ENCODE peak calls at places on chromosomes 5 and 9, in five cellular contexts. Q is brain microvascular endothelial cell, J is renal cortical epithelial cell, G is RPMI8226, Z is HTR-8/SVneo. D is an unnamed sample.

GRCh38 chr9:112180387-112180881 is 5.3 kb upstream of the SUSD1 start:
- DNase-seq in Z (no peak), G (no peak), Q (no peak), J (peak), D (no peak)

GRCh38 chr5:112957970-112958773 is 18.4 kb upstream of the DCP2 start:
- DNase-seq in G (peak), Q (peak), J (peak), Z (peak), D (peak)

GRCh38 chr9:100074093-100074492 is 24.7 kb downstream of the ERP44 start:
- DNase-seq in Q (no peak), J (no peak), G (no peak), Z (no peak), D (no peak)

GRCh38 chr5:132418876-132419275 is 49.4 kb downstream of the SLC22A5 start:
- DNase-seq in Z (no peak), Q (no peak), J (no peak), G (peak), D (no peak)

GRCh38 chr5:146828385-146828784 is 50.2 kb downstream of the PPP2R2B start:
- DNase-seq in Z (no peak), J (no peak), Q (no peak), G (no peak), D (no peak)

GRCh38 chr5:122835681-122836080 is 9.7 kb upstream of the SNX24 start:
- DNase-seq in Q (no peak), G (no peak), Z (no peak), J (no peak), D (no peak)

GRCh38 chr9:37540634-37541033 is 35.5 kb downstream of the FBXO10 start:
- DNase-seq in Z (no peak), J (peak), G (no peak), Q (no peak), D (no peak)

GRCh38 chr9:131733601-131734061 is 6.2 kb downstream of the RAPGEF1 start:
- DNase-seq in Z (peak), Q (peak), G (peak), J (peak), D (peak)

GRCh38 chr5:177232761-177233160 is 70.8 kb downstream of the RAB24 start:
- DNase-seq in G (no peak), Q (peak), Z (no peak), J (peak), D (peak)

GRCh38 chr5:95771109-95771708 is 40.1 kb downstream of the RHOBTB3 start:
- DNase-seq in Z (no peak), G (no peak), Q (no peak), J (peak), D (no peak)

GRCh38 chr9:131738293-131738692 is 1.6 kb downstream of the RAPGEF1 start:
- DNase-seq in G (no peak), Q (no peak), Z (no peak), J (no peak), D (no peak)

GRCh38 chr9:77291714-77292113 is 114.4 kb downstream of the VPS13A start:
- DNase-seq in Z (peak), G (no peak), J (no peak), Q (peak), D (no peak)

GRCh38 chr9:79699479-79699878 is 127.7 kb downstream of the TLE4 start:
- DNase-seq in J (no peak), Q (no peak), G (no peak), Z (no peak), D (no peak)

GRCh38 chr5:125481506-125482455 is 735.3 kb upstream of the ZNF608 start:
- DNase-seq in Q (no peak), J (no peak), G (no peak), Z (no peak), D (no peak)

GRCh38 chr5:74991522-74991921 is 60.8 kb downstream of the GCNT4 start:
- DNase-seq in G (no peak), J (no peak), Q (no peak), Z (no peak), D (no peak)

GRCh38 chr9:101030022-101030391 is 1.5 kb downstream of the PLPPR1 start:
- DNase-seq in Q (no peak), Z (no peak), G (no peak), J (no peak), D (no peak)

GRCh38 chr5:14201325-14202061 is 58.4 kb downstream of the TRIO start:
- DNase-seq in J (no peak), Q (no peak), Z (no peak), G (peak), D (no peak)

GRCh38 chr5:151868451-151868850 is 56.2 kb downstream of the GLRA1 start:
- DNase-seq in J (no peak), G (no peak), Z (no peak), Q (no peak), D (no peak)

GRCh38 chr5:136639616-136640015 is 274.3 kb upstream of the TRPC7 start:
- DNase-seq in Z (no peak), J (no peak), G (peak), Q (no peak), D (no peak)

GRCh38 chr5:74639538-74640449 is 734 bp downstream of the ENC1 start:
- DNase-seq in Q (no peak), Z (no peak), J (no peak), G (peak), D (no peak)

GRCh38 chr5:134135091-134135655 is 20.7 kb downstream of the TCF7 start:
- DNase-seq in Q (no peak), G (no peak), Z (no peak), J (no peak), D (no peak)

GRCh38 chr5:145347026-145347616 is 488.0 kb downstream of the PRELID2 start:
- DNase-seq in G (peak), Q (peak), Z (peak), J (peak), D (no peak)

GRCh38 chr9:120445974-120446373 is 134.0 kb downstream of the CDK5RAP2 start:
- DNase-seq in J (no peak), Z (no peak), G (peak), Q (no peak), D (no peak)

GRCh38 chr5:157259699-157260098 is 6.2 kb upstream of the CYFIP2 start:
- DNase-seq in G (no peak), J (no peak), Q (no peak), Z (no peak), D (no peak)

GRCh38 chr9:123225374-123225813 is 43.0 kb downstream of the STRBP start:
- DNase-seq in G (peak), Z (peak), Q (peak), J (peak), D (peak)

GRCh38 chr5:52989025-52989780 is at the start of gene ITGA2:
- DNase-seq in Q (peak), Z (peak), J (peak), G (peak), D (no peak)

GRCh38 chr5:95817430-95817829 is 5.1 kb downstream of the GLRX start:
- DNase-seq in Q (peak), J (peak), G (no peak), Z (peak), D (peak)

GRCh38 chr5:173764321-173765029 is 123.7 kb upstream of the CPEB4 start:
- DNase-seq in Q (peak), J (peak), Z (peak), G (no peak), D (peak)

GRCh38 chr9:98807811-98808195 is 333 bp downstream of the GALNT12 start:
- DNase-seq in G (peak), J (no peak), Z (no peak), Q (no peak), D (no peak)

GRCh38 chr9:88521308-88521707 is 13.7 kb upstream of the NXNL2 start:
- DNase-seq in Z (no peak), J (no peak), G (no peak), Q (no peak), D (no peak)

GRCh38 chr5:138574744-138575193 is 432 bp downstream of the HSPA9 start:
- DNase-seq in G (no peak), Z (peak), J (peak), Q (no peak), D (no peak)

GRCh38 chr5:180605554-180606214 is 14.4 kb upstream of the SCGB3A1 start:
- DNase-seq in J (peak), Q (peak), Z (peak), G (peak), D (peak)

GRCh38 chr9:13083973-13084528 is 195.4 kb downstream of the MPDZ start:
- DNase-seq in Q (peak), J (peak), G (no peak), Z (no peak), D (peak)

GRCh38 chr5:168093200-168093930 is 198.1 kb upstream of the WWC1 start:
- DNase-seq in J (no peak), Q (no peak), G (no peak), Z (no peak), D (no peak)

GRCh38 chr5:34530637-34531036 is 125.5 kb upstream of the RAI14 start:
- DNase-seq in Z (no peak), Q (peak), J (no peak), G (no peak), D (no peak)

GRCh38 chr5:64330728-64331231 is 165.1 kb downstream of the RNF180 start:
- DNase-seq in Z (no peak), Q (no peak), G (no peak), J (no peak), D (no peak)

GRCh38 chr9:132214027-132214622 is 52.3 kb downstream of the NTNG2 start:
- DNase-seq in G (no peak), Z (peak), Q (peak), J (peak), D (peak)

GRCh38 chr5:134547579-134547978 is 22.1 kb downstream of the JADE2 start:
- DNase-seq in Q (peak), J (no peak), Z (no peak), G (no peak), D (no peak)

GRCh38 chr5:127830157-127830556 is 127.0 kb downstream of the CCDC192 start:
- DNase-seq in J (no peak), G (no peak), Q (peak), Z (no peak), D (no peak)

D was measured in HS-5.